ENCODE peak calls at places on chromosomes 1 and 21, in seven cellular contexts. M is HCT116, C is GM12878, N is K562, U is SK-N-SH, G is HepG2, X is H1. F is an unnamed sample.

GRCh38 chr1:22132517-22133235 is 10.2 kb downstream of the WNT4 start:
- DNase-seq in M (no peak), C (no peak), N (no peak), U (no peak), G (no peak), X (no peak), F (no peak)

GRCh38 chr1:117061986-117062415 is 1.9 kb downstream of the TTF2 start:
- DNase-seq in M (no peak), C (peak; percentile 69), N (no peak), U (no peak), G (no peak), X (no peak), F (no peak)

GRCh38 chr1:15509586-15509985 is 14.4 kb downstream of the CASP9 start:
- DNase-seq in M (no peak), C (no peak), N (no peak), U (no peak), G (no peak), X (no peak), F (no peak)

GRCh38 chr1:55215194-55216021 is at the start of gene USP24:
- DNase-seq in M (peak; percentile 39), C (no peak), N (peak; percentile 84), U (peak; percentile 95), G (peak; percentile 63), X (peak; percentile 50), F (no peak)

GRCh38 chr1:35001743-35002142 is 16.6 kb upstream of the TMEM35B start:
- DNase-seq in M (no peak), C (no peak), N (no peak), U (no peak), G (no peak), X (no peak), F (no peak)

GRCh38 chr21:41186763-41187536 is 19.0 kb downstream of the BACE2 start:
- DNase-seq in M (no peak), C (no peak), N (no peak), U (no peak), G (no peak), X (no peak), F (no peak)

GRCh38 chr1:39268906-39269305 is 64.4 kb downstream of the MACF1 start:
- DNase-seq in M (no peak), C (no peak), N (no peak), U (no peak), G (no peak), X (peak; percentile 44), F (no peak)

GRCh38 chr21:45853703-45854342 is 127.7 kb upstream of the COL6A1 start:
- DNase-seq in M (no peak), C (no peak), N (no peak), U (no peak), G (no peak), X (no peak), F (no peak)

GRCh38 chr1:32972814-32973428 is 8.3 kb upstream of the RNF19B start:
- DNase-seq in M (no peak), C (no peak), N (no peak), U (peak; percentile 91), G (no peak), X (no peak), F (no peak)

GRCh38 chr1:204073837-204074273 is 940 bp downstream of the SOX13 start:
- DNase-seq in M (no peak), C (no peak), N (no peak), U (no peak), G (no peak), X (no peak), F (no peak)

GRCh38 chr1:230124187-230125128 is 57.4 kb downstream of the GALNT2 start:
- DNase-seq in M (no peak), C (no peak), N (no peak), U (no peak), G (no peak), X (no peak), F (no peak)

GRCh38 chr1:220879090-220879508 is at the start of gene HLX:
- DNase-seq in M (peak; percentile 56), C (no peak), N (peak; percentile 96), U (peak; percentile 97), G (no peak), X (no peak), F (peak; percentile 30)

GRCh38 chr1:220876511-220877347 is 2.5 kb upstream of the HLX start:
- DNase-seq in M (no peak), C (no peak), N (no peak), U (peak; percentile 2), G (no peak), X (no peak), F (no peak)

GRCh38 chr1:220879509-220880366 is 495 bp downstream of the HLX start:
- DNase-seq in M (no peak), C (no peak), N (peak; percentile 58), U (peak; percentile 90), G (no peak), X (no peak), F (no peak)

GRCh38 chr1:220877348-220878095 is 1.7 kb upstream of the HLX start:
- DNase-seq in M (no peak), C (no peak), N (no peak), U (no peak), G (no peak), X (no peak), F (no peak)

DNA sequence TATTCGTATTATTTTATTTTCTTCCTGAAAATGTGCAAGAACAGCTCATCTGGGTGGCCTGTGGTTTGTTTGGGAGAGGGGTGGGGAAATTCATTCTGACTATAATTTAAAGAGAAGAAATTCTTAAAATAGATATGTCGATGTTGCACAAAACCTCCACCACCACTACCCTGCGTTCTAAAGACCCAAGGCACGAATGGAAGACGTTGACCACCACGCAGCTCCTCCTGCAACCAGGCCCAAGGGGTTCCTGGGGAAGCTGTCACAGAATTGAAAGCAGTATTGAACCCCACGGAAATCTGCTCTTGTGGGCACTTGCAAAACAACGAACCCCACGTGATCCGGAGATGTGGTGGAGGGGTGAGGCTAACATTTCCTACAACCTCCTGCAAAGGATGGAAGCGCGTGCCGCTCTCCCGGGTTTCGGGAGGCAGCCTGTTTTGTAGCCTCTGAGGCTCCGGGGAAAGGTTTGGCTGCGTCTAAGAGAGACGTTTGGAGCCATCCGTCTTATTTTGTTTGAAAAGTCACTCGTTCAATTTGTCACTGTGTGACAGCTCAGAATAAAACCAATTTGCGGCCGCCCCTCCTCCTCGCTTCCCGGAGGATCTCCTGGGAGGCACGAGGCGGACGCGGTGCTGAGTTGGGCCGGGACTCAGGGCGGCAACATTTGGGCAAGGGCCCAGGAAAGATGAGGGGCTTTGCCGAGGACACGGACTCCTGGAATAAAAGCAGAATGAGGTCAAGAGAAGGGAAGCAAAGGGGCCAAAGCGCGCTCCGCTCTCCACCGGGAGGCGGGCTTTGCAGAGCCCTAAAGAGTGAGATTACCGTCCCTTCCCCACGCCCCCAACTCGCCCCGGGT is 791 bp upstream of the HLX start:
- DNase-seq in M (no peak), C (no peak), N (peak; percentile 33), U (no peak), G (no peak), X (no peak), F (no peak)
- H3K4me3 ChIP-seq in M (peak overlapping the region; percentile 75), C (peak overlapping the region; percentile 68), N (peak overlapping the region; percentile 59), U (peak overlapping the region; percentile 92), G (no peak overlapping the region), X (peak overlapping the region; percentile 22), F (peak overlapping the region; percentile 60)

DNA sequence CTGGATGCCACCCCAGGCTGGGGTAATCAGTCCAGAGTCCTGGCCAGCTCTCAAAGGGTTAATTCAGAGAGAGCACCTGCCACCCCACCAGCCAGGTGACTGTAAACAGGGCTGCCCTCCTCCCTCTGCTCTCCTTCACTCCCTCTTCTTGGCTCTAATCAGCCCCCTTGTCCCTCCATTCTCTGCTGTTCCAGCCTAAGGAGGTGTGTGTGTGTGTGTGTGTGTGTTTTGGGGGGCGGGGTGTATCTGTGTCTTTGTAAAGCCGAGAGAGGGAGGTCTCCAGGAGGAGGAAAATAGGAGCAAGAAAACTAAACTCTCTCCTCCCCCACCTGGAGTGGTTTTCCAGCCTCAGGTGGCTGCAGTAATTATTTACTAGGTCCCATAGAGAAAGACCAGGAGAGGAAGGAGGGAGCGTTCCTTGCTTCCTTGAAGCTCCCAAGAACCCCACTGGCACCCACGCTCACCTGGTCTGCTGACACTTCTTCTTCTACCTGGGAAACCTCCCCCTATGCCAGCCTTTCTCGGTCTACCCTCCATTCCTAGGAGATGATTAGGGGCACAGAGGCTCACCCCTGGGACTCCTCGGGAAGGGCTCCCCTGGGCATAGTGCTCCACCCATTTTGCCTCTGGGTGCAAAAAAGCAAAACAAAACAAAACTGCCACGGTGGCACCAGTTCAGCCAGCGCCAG is 12.8 kb downstream of the TRIM46 start:
- DNase-seq in M (no peak), C (no peak), N (no peak), U (no peak), G (no peak), X (no peak), F (no peak)
- TF ChIP-seq SIN3A in M (no peak), C (no peak), N (no peak), U (no peak), G (no peak), X (peak; percentile 52), F (no peak)

GRCh38 chr1:44720281-44720680 is 10.7 kb downstream of the RNU5D-1 start:
- DNase-seq in M (no peak), C (no peak), N (no peak), U (no peak), G (no peak), X (no peak), F (no peak)

GRCh38 chr1:44719318-44719717 is 11.7 kb downstream of the RNU5D-1 start:
- DNase-seq in M (no peak), C (no peak), N (no peak), U (no peak), G (no peak), X (no peak), F (no peak)

GRCh38 chr1:44723496-44724407 is 7.2 kb downstream of the RNU5D-1 start:
- DNase-seq in M (no peak), C (peak; percentile 66), N (no peak), U (no peak), G (no peak), X (no peak), F (no peak)

GRCh38 chr1:44723064-44723463 is 7.9 kb downstream of the RNU5D-1 start:
- DNase-seq in M (no peak), C (no peak), N (no peak), U (no peak), G (no peak), X (no peak), F (no peak)

DNA sequence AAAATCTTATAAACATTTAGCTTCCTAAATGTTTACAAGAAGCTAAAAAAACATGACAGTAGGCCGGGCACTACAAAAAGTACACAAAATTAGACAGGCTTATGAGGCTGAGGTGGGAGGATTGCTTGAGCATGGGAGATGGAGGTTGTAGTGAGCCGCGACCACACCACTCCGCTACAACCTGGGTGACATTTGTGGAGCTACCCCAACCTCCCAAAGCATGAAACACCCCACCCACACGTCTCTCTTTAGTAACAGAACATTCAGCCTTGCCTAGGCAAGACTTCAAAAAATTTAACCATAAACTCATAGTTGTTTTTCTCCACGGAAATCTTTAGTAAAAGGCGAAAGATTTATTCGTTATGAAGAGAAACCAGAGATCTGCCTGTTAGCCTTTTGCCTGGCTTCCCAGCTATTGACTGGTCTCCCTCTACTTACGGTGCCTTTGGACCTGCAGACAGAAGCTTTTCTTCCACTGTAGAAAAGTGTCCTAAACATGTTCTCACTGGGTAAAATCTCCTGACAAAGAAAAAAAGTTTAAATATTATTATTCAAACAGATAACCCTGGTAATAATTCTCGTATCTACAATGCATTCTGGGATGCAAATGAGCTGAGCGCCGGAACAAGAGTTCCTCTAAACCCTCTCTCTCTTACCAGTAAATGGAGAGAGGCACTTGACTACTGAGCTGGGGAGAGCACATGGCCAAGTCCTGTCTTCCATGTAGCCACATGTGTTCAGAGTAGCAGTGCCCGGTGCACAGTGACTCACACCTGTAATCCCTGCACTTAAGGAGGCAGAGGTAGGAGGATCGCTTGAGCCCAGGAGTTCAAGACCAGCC is 9.2 kb downstream of the RNU5D-1 start:
- DNase-seq in M (peak; percentile 99), C (peak; percentile 99), N (peak; percentile 92), U (peak; percentile 43), G (peak; percentile 95), X (no peak), F (peak; percentile 98)
- H3K4me3 ChIP-seq in M (no peak overlapping the region), C (no peak overlapping the region), N (no peak overlapping the region), U (no peak overlapping the region), G (no peak overlapping the region), X (no peak overlapping the region), F (no peak overlapping the region)

GRCh38 chr1:27971674-27972073 is 11.9 kb downstream of the XKR8 start:
- DNase-seq in M (no peak), C (no peak), N (no peak), U (peak; percentile 48), G (no peak), X (no peak), F (no peak)
- TF ChIP-seq SIN3A in M (no peak), C (no peak), N (no peak), U (no peak), G (no peak), X (no peak), F (no peak)

F was measured in Panc1.